ENCODE peak calls at places on chromosomes 6 and 20, in ten cellular contexts. V, Q, H, L, C, N, U, M, G and B are unnamed samples.

GRCh38 chr6:167825059-167825758 is 1.5 kb upstream of the AFDN start:
- DNase-seq in V (no peak), H (no peak), L (no peak), U (no peak), Q (no peak), N (no peak), M (peak; percentile 44), C (peak; percentile 57), G (no peak), B (no peak)

GRCh38 chr6:50187212-50188055 is 137.7 kb upstream of the DEFB112 start:
- DNase-seq in M (no peak), Q (no peak), V (no peak), H (no peak), U (no peak), L (peak; percentile 24), C (no peak), G (no peak), N (no peak), B (no peak)

GRCh38 chr6:124203812-124204167 is 400.1 kb downstream of the NKAIN2 start:
- DNase-seq in Q (no peak), H (no peak), G (no peak), N (no peak), M (no peak), C (no peak), V (no peak), U (no peak), L (no peak), B (no peak)

GRCh38 chr6:170088349-170088951 is 202.4 kb downstream of the DLL1 start:
- DNase-seq in M (no peak), L (peak; percentile 88), U (peak; percentile 14), C (peak; percentile 7), N (no peak), Q (peak; percentile 21), G (peak; percentile 36), H (no peak), V (no peak), B (no peak)

GRCh38 chr6:153849072-153849759 is 189.8 kb upstream of the OPRM1 start:
- DNase-seq in H (no peak), U (no peak), Q (no peak), V (peak; percentile 44), C (no peak), G (no peak), L (no peak), M (no peak), N (no peak), B (no peak)

GRCh38 chr6:144417686-144418085 is 132.6 kb downstream of the UTRN start:
- DNase-seq in M (peak; percentile 14), C (no peak), H (no peak), G (no peak), U (no peak), V (no peak), N (no peak), L (no peak), Q (no peak), B (no peak)

GRCh38 chr6:124753562-124753961 is 208.7 kb upstream of the RNF217 start:
- DNase-seq in C (no peak), V (no peak), M (no peak), Q (no peak), H (no peak), L (no peak), U (no peak), G (no peak), N (no peak), B (no peak)

GRCh38 chr20:35503841-35504460 is 25.5 kb downstream of the C20orf173 start:
- DNase-seq in U (peak; percentile 44), M (no peak), L (no peak), V (no peak), Q (no peak), C (no peak), N (no peak), G (no peak), H (no peak), B (no peak)

GRCh38 chr6:150651808-150652473 is 52.3 kb downstream of the PLEKHG1 start:
- DNase-seq in U (no peak), V (no peak), G (no peak), M (no peak), L (no peak), Q (no peak), N (no peak), C (no peak), H (no peak), B (no peak)

GRCh38 chr6:30019819-30020218 is 41.2 kb upstream of the POLR1H start:
- DNase-seq in U (no peak), N (no peak), Q (no peak), H (no peak), V (no peak), G (no peak), M (no peak), C (no peak), L (no peak), B (no peak)

GRCh38 chr6:98832282-98833100 is 1.9 kb upstream of the POU3F2 start:
- DNase-seq in G (peak; percentile 67), U (peak; percentile 34), C (no peak), L (peak; percentile 74), Q (no peak), H (no peak), V (peak; percentile 34), N (no peak), M (peak; percentile 94), B (no peak)

GRCh38 chr6:98833101-98834059 is 994 bp upstream of the POU3F2 start:
- DNase-seq in C (no peak), G (peak; percentile 84), M (peak; percentile 63), V (no peak), N (no peak), H (no peak), L (peak; percentile 81), U (peak; percentile 47), Q (no peak), B (no peak)

GRCh38 chr6:98836025-98836961 is 1.9 kb downstream of the POU3F2 start:
- DNase-seq in C (no peak), V (no peak), G (no peak), Q (no peak), M (no peak), U (peak; percentile 13), L (no peak), N (no peak), H (no peak), B (no peak)

GRCh38 chr6:98835149-98836024 is 1.0 kb downstream of the POU3F2 start:
- DNase-seq in U (peak; percentile 27), N (no peak), G (peak; percentile 81), Q (no peak), V (no peak), M (no peak), H (no peak), C (no peak), L (peak; percentile 75), B (no peak)

GRCh38 chr6:98834060-98835031 is at the start of gene POU3F2:
- DNase-seq in M (peak; percentile 72), V (peak; percentile 41), N (peak; percentile 56), Q (peak; percentile 41), G (peak; percentile 98), L (peak; percentile 85), C (peak; percentile 78), H (no peak), U (peak; percentile 87), B (no peak)
- H3K27ac ChIP-seq in M (no peak within 1 kb of the TSS), V (no peak within 1 kb of the TSS), N (no peak within 1 kb of the TSS), Q (no peak within 1 kb of the TSS), G (peak within 1 kb of the TSS; percentile 94), L (no peak within 1 kb of the TSS), C (no peak within 1 kb of the TSS), H (no peak within 1 kb of the TSS), U (peak within 1 kb of the TSS; percentile 30), B (no peak within 1 kb of the TSS)

DNA sequence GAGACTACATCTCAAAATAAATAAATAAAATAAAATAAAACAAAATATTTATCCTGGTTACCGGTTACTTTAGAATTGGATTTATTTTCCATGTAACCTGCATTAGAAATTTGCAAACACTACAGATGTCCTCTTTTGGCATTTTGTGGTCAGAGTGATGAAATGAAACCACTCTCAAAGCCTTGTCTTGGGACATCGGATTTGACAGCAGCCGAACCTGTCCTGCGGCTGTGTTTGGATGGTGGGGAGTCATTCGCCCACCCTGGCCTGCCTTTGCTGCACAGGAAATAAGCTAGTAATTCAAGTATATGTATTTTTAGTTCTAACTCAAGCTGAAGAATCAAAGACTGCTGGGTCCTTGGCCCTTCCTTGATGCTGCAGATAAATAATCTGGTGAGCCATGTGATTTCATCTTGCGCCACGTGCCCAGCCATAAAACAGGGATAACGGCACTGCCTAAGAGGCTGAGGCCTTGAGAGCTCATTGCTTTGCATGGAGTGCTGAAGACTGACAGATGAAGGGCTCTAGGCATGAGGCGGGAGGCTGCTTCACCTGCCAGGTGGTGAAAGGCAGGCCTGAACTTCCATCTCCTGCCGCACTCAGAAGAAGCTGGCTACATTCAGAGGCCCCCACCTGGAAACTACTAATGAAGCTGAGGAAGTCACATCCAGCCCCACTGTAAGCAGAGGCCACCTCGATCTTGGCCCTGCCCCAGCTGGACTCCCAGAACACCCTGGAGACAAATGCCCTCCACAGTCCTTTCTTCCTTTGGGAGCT is 76.9 kb downstream of the NOL4L start:
- DNase-seq in Q (no peak), H (no peak), N (no peak), L (no peak), G (peak; percentile 41), V (no peak), U (no peak), C (no peak), M (no peak), B (no peak)
- H3K27ac ChIP-seq in Q (no peak overlapping the region), H (no peak overlapping the region), N (no peak overlapping the region), L (peak overlapping the region; percentile 65), G (no peak overlapping the region), V (no peak overlapping the region), U (no peak overlapping the region), C (no peak overlapping the region), M (no peak overlapping the region), B (no peak overlapping the region)

DNA sequence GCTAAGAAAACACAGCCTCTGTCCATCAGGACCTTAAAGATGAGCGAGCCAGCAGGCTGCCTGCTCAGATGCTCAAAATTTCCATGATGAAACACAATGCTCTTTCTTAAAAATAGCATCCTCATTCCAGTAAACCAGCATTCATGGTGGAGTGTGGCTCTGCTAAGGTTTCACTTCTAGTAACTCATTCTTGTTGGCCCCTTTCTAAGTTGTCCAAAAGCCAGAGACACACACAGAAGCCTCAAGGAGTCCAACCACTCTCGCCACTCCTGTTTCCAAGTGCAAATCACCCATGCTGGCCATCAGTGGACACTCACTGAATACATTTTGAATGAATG is 35.8 kb downstream of the ATP9A start:
- DNase-seq in H (no peak), U (no peak), V (no peak), L (no peak), G (no peak), C (peak; percentile 39), N (no peak), Q (no peak), M (peak; percentile 66), B (no peak)
- H3K27ac ChIP-seq in H (no peak overlapping the region), U (peak overlapping the region; percentile 80), V (no peak overlapping the region), L (peak overlapping the region; percentile 43), G (no peak overlapping the region), C (peak overlapping the region; percentile 83), N (no peak overlapping the region), Q (no peak overlapping the region), M (no peak overlapping the region), B (no peak overlapping the region)

DNA sequence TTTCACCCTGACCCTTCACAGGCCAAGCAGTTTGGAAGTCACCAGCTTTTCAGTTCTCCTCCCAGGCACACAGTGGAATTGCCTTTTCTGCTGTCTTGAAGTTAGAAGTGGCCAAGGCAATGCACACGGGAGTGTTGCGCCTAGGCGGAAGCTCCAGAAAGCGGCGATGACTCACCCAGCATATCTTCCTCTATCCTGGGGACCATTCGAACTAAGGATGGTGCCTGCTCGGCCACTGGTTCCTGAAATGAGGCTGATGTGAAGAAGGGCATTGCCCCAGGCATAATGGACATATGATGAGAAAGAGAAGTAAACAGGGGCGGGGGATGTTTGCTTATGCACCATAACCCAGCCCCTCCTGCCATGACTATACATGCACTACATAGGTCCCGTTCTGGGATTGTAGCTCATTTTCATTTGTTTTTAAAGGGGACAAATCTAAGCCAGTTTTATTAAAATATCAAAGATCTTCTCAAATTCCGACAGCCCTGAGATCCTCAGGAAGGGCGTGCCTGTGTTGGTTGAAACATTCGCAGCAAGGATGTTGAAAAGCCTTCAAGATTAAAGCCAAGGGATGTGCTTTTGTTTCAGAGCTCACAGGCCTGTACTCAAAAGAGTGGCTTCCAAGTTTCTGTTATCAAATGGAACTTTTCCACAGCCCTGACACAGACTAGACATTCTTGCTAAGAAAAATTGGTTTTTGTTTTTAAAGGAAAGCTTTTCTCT is 218.4 kb downstream of the LY86 start:
- DNase-seq in V (no peak), G (peak; percentile 21), C (no peak), M (no peak), H (no peak), N (no peak), L (peak; percentile 87), Q (no peak), U (no peak), B (no peak)
- H3K27ac ChIP-seq in V (no peak overlapping the region), G (no peak overlapping the region), C (peak overlapping the region; percentile 32), M (no peak overlapping the region), H (no peak overlapping the region), N (no peak overlapping the region), L (peak overlapping the region; percentile 50), Q (no peak overlapping the region), U (peak overlapping the region; percentile 75), B (no peak overlapping the region)